ENCODE peak calls at places on chromosomes 7 and 10, in six cellular contexts. H is psoas muscle, R is cardiac fibroblast, B is lung, A is neural progenitor cell, K is coronary artery. S is an unnamed sample.

GRCh38 chr10:43045631-43046287 is 31.1 kb upstream of the RET start:
- DNase-seq in H (no peak), R (no peak), B (no peak), A (no peak), K (peak), S (no peak)

GRCh38 chr7:20798081-20798693 is 11.5 kb upstream of the SP8 start:
- DNase-seq in H (no peak), R (peak), B (no peak), A (peak), K (no peak), S (no peak)

GRCh38 chr7:156650042-156650441 is 9.5 kb downstream of the RNF32 start:
- DNase-seq in H (no peak), R (no peak), B (no peak), A (peak), K (no peak), S (no peak)

GRCh38 chr7:99127636-99128035 is 16.3 kb downstream of the SMURF1 start:
- DNase-seq in H (no peak), R (peak), B (no peak), A (no peak), K (no peak), S (no peak)

GRCh38 chr7:97346349-97346748 is 228.9 kb downstream of the SDHAF3 start:
- DNase-seq in H (no peak), R (no peak), B (no peak), A (no peak), K (no peak), S (no peak)

GRCh38 chr7:151243411-151244155 is 4.9 kb downstream of the SMARCD3 start:
- DNase-seq in H (peak), R (no peak), B (no peak), A (peak), K (no peak), S (no peak)

GRCh38 chr7:32415936-32416335 is 74.2 kb downstream of the LSM5 start:
- DNase-seq in H (no peak), R (no peak), B (peak), A (no peak), K (no peak), S (no peak)

GRCh38 chr10:24340429-24340828 is 131.5 kb downstream of the KIAA1217 start:
- DNase-seq in H (no peak), R (no peak), B (no peak), A (no peak), K (no peak), S (no peak)

GRCh38 chr7:128791968-128792319 is at the start of gene CCDC136:
- DNase-seq in H (no peak), R (no peak), B (no peak), A (no peak), K (no peak), S (no peak)

GRCh38 chr10:118207470-118208007 is 134.6 kb downstream of the FAM204A start:
- DNase-seq in H (no peak), R (no peak), B (no peak), A (no peak), K (no peak), S (no peak)

GRCh38 chr10:6279540-6280267 is 77.0 kb downstream of the PFKFB3 start:
- DNase-seq in H (no peak), R (peak), B (no peak), A (peak), K (no peak), S (no peak)

GRCh38 chr7:19538036-19538435 is 170.8 kb downstream of the POLR1F start:
- DNase-seq in H (no peak), R (peak), B (no peak), A (peak), K (no peak), S (no peak)

GRCh38 chr7:12229046-12229445 is 18.0 kb downstream of the TMEM106B start:
- DNase-seq in H (no peak), R (peak), B (no peak), A (no peak), K (no peak), S (peak)

GRCh38 chr7:156515911-156516790 is 124.4 kb upstream of the RNF32 start:
- DNase-seq in H (no peak), R (no peak), B (no peak), A (no peak), K (no peak), S (no peak)

GRCh38 chr10:73732426-73732825 is 11.7 kb upstream of the SEC24C start:
- DNase-seq in H (no peak), R (no peak), B (no peak), A (no peak), K (no peak), S (no peak)

GRCh38 chr10:73734028-73734720 is 10.0 kb upstream of the SEC24C start:
- DNase-seq in H (no peak), R (no peak), B (no peak), A (no peak), K (no peak), S (no peak)

GRCh38 chr10:73730153-73730906 is 13.8 kb upstream of the SEC24C start:
- DNase-seq in H (peak), R (peak), B (peak), A (peak), K (peak), S (peak)

GRCh38 chr10:73732931-73733623 is 11.1 kb upstream of the SEC24C start:
- DNase-seq in H (no peak), R (no peak), B (no peak), A (no peak), K (no peak), S (no peak)

GRCh38 chr10:73731588-73732375 is 12.4 kb upstream of the SEC24C start:
- DNase-seq in H (peak), R (no peak), B (no peak), A (no peak), K (no peak), S (no peak)
- TF ChIP-seq CTCF in H (no peak), R (no peak), B (no peak), A (no peak), K (no peak), S (no peak)

DNA sequence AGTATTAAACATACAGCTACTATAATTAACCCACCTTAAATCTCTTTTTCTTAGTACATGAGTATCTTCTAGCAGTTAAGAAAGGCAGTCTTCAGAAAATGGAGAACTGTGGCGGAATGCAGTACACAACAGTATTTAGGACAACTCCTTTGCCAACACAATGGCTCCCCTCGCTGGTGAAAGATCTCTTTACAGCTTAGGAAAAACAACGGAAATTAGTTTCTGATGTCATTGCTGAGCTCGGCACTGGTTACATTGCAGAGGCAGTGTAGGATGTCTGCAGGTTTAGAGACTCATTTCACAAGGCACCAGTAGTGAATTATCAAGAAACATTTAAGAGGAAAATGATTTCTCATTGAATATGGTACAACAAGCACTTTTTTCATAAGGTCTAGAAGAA is 43.4 kb downstream of the GLRX3 start:
- DNase-seq in H (no peak), R (peak), B (no peak), A (peak), K (no peak), S (peak)
- TF ChIP-seq CTCF in H (peak), R (peak), B (peak), A (peak), K (no peak), S (peak)

GRCh38 chr7:87876759-87877234 is 504 bp downstream of the DBF4 start:
- DNase-seq in H (peak), R (peak), B (peak), A (peak), K (peak), S (peak)

GRCh38 chr7:87877641-87878040 is 1.3 kb downstream of the DBF4 start:
- DNase-seq in H (no peak), R (no peak), B (no peak), A (no peak), K (no peak), S (no peak)

GRCh38 chr7:87874066-87874465 is 2.1 kb downstream of the SLC25A40 start:
- DNase-seq in H (no peak), R (no peak), B (no peak), A (no peak), K (no peak), S (no peak)

GRCh38 chr7:87876040-87876758 is at the start of the genes DBF4 and SLC25A40:
- DNase-seq in H (peak), R (peak), B (peak), A (peak), K (peak), S (peak)

GRCh38 chr7:87875151-87876039 is 765 bp downstream of the SLC25A40 start:
- DNase-seq in H (no peak), R (peak), B (no peak), A (peak), K (peak), S (no peak)
- TF ChIP-seq CTCF in H (no peak), R (no peak), B (no peak), A (peak), K (no peak), S (no peak)

GRCh38 chr10:10096898-10097297 is 920.8 kb upstream of the CELF2 start:
- DNase-seq in H (no peak), R (no peak), B (no peak), A (no peak), K (no peak), S (no peak)

GRCh38 chr10:10094700-10095099 is 923.0 kb upstream of the CELF2 start:
- DNase-seq in H (no peak), R (peak), B (no peak), A (no peak), K (no peak), S (no peak)

GRCh38 chr10:10092581-10092980 is 925.1 kb upstream of the CELF2 start:
- DNase-seq in H (no peak), R (peak), B (peak), A (peak), K (no peak), S (peak)

GRCh38 chr10:10093035-10093434 is 924.6 kb upstream of the CELF2 start:
- DNase-seq in H (no peak), R (no peak), B (no peak), A (no peak), K (no peak), S (no peak)
- TF ChIP-seq CTCF in H (no peak), R (no peak), B (no peak), A (no peak), K (no peak), S (no peak)

DNA sequence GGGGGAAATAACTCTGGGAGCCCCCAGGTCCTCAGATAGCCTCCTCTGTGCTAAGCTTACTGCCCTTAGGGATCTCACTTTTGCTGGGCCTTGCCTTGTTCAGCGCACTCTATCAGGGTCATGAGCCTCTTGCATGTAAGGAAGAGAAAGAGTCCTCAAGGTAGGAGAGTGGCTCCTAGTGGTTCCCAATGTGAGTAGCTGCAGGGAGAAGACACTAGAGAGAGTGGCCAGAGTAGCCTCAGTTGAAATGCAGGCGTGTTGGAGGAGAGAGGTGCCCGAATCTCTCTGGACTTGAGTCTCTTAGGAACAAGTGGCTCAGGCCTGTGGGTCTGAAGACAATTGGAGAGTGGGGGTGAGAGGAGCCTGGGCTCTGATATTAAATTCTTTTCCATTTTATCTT is 94.3 kb upstream of the SORCS3 start:
- DNase-seq in H (no peak), R (no peak), B (peak), A (peak), K (no peak), S (no peak)
- TF ChIP-seq CTCF in H (no peak), R (no peak), B (no peak), A (peak), K (no peak), S (no peak)

GRCh38 chr7:51352174-51353145 is 35.9 kb upstream of the COBL start:
- DNase-seq in H (no peak), R (no peak), B (no peak), A (no peak), K (no peak), S (no peak)
- TF ChIP-seq CTCF in H (no peak), R (no peak), B (no peak), A (peak), K (no peak), S (no peak)